ENCODE peak calls at places on chromosomes 5 and 9, in ten cellular contexts. F is RWPE2, B is AG04449, K is uterus, O is left ventricle myocardium inferior, L is K562, H is GM12865, I is lower leg skin, T is colonic mucosa, C is fibroblast of pulmonary artery. D is an unnamed sample.

GRCh38 chr5:14186132-14186830 is 43.1 kb downstream of the TRIO start:
- DNase-seq in L (no peak), C (peak), K (no peak), O (no peak), B (no peak), H (no peak), T (no peak), F (no peak), I (no peak), D (no peak)

GRCh38 chr5:147904110-147904509 is 2.2 kb downstream of the C5orf46 start:
- DNase-seq in C (no peak), O (no peak), K (no peak), T (no peak), B (no peak), I (no peak), H (no peak), L (no peak), F (no peak), D (no peak)

GRCh38 chr9:2179557-2179956 is 164.4 kb downstream of the SMARCA2 start:
- DNase-seq in I (no peak), C (no peak), F (no peak), B (no peak), T (no peak), O (no peak), L (no peak), K (no peak), H (no peak), D (no peak)

GRCh38 chr9:35406183-35406959 is 83.5 kb upstream of the RUSC2 start:
- DNase-seq in C (no peak), T (peak), L (peak), F (no peak), H (no peak), B (no peak), O (no peak), K (peak), I (no peak), D (no peak)

GRCh38 chr5:56465757-56466127 is 232.6 kb upstream of the ANKRD55 start:
- DNase-seq in F (no peak), K (no peak), H (no peak), L (no peak), I (no peak), O (no peak), C (peak), B (no peak), T (no peak), D (no peak)

GRCh38 chr5:171162602-171163001 is 146.4 kb upstream of the TLX3 start:
- DNase-seq in F (no peak), B (no peak), K (no peak), O (no peak), T (no peak), I (no peak), C (peak), H (peak), L (peak), D (no peak)

GRCh38 chr9:6739218-6739617 is 18.6 kb upstream of the KDM4C start:
- DNase-seq in O (no peak), K (no peak), T (no peak), C (no peak), I (no peak), F (no peak), L (peak), H (peak), B (no peak), D (no peak)

GRCh38 chr5:32173394-32174010 is 617 bp downstream of the GOLPH3 start:
- DNase-seq in C (peak), K (peak), T (peak), B (no peak), H (peak), L (peak), I (peak), F (peak), O (peak), D (peak)

GRCh38 chr5:148999741-149000140 is 63.1 kb downstream of the SH3TC2 start:
- DNase-seq in K (no peak), O (no peak), H (no peak), I (no peak), B (no peak), C (no peak), F (no peak), T (no peak), L (no peak), D (no peak)

GRCh38 chr9:34611251-34611810 is 566 bp downstream of the RPP25L start:
- DNase-seq in L (peak), B (no peak), O (no peak), T (no peak), K (peak), C (no peak), F (no peak), I (no peak), H (no peak), D (no peak)

GRCh38 chr9:129838707-129839259 is 3.5 kb downstream of the USP20 start:
- DNase-seq in H (no peak), B (peak), K (no peak), T (no peak), F (no peak), C (peak), I (no peak), L (peak), O (no peak), D (no peak)

GRCh38 chr9:134179918-134180785 is 15.8 kb upstream of the RNU6ATAC start:
- DNase-seq in O (no peak), C (no peak), T (no peak), L (no peak), H (no peak), K (no peak), F (peak), B (no peak), I (peak), D (no peak)

GRCh38 chr5:62263401-62263800 is 42.6 kb upstream of the KIF2A start:
- DNase-seq in K (no peak), I (no peak), H (no peak), B (no peak), C (no peak), L (no peak), O (no peak), F (no peak), T (no peak), D (no peak)

GRCh38 chr5:142357469-142358090 is 32.8 kb upstream of the SPRY4 start:
- DNase-seq in F (no peak), H (no peak), T (no peak), C (no peak), B (no peak), L (no peak), O (no peak), K (no peak), I (no peak), D (no peak)

GRCh38 chr9:79565245-79565644 is 6.5 kb upstream of the TLE4 start:
- DNase-seq in T (no peak), F (no peak), C (no peak), O (no peak), I (no peak), L (no peak), H (peak), K (no peak), B (no peak), D (no peak)

GRCh38 chr5:151078490-151079262 is 2.2 kb downstream of the TNIP1 start:
- DNase-seq in I (no peak), H (peak), B (no peak), K (no peak), F (no peak), C (no peak), T (no peak), L (no peak), O (no peak), D (no peak)

GRCh38 chr5:42912184-42912766 is 100.6 kb upstream of the SELENOP start:
- DNase-seq in B (no peak), T (no peak), O (no peak), K (no peak), L (peak), F (no peak), C (peak), I (no peak), H (peak), D (no peak)

GRCh38 chr9:137441935-137442321 is 771 bp upstream of the ENTPD8 start:
- DNase-seq in O (no peak), T (no peak), C (no peak), B (no peak), F (no peak), K (no peak), H (no peak), I (no peak), L (no peak), D (no peak)

GRCh38 chr5:171418316-171418981 is 998 bp upstream of the FGF18 start:
- DNase-seq in C (peak), B (peak), I (peak), H (peak), F (peak), T (peak), L (peak), O (peak), K (peak), D (peak)

GRCh38 chr9:14180077-14180941 is 133.6 kb downstream of the NFIB start:
- DNase-seq in H (no peak), L (no peak), K (peak), B (no peak), C (peak), T (peak), O (peak), I (peak), F (no peak), D (no peak)

GRCh38 chr9:28363180-28363579 is 789.9 kb upstream of the C9orf72 start:
- DNase-seq in F (no peak), B (no peak), I (no peak), C (no peak), K (no peak), T (no peak), O (no peak), H (no peak), L (no peak), D (no peak)

GRCh38 chr9:37870799-37871176 is 33.1 kb downstream of the SLC25A51 start:
- DNase-seq in L (no peak), B (no peak), H (no peak), K (no peak), F (no peak), C (no peak), I (no peak), T (peak), O (no peak), D (no peak)

GRCh38 chr5:80284720-80285119 is 28.9 kb upstream of the SERINC5 start:
- DNase-seq in T (no peak), B (no peak), O (no peak), F (no peak), C (no peak), H (no peak), K (no peak), I (no peak), L (no peak), D (no peak)

GRCh38 chr5:140635291-140636257 is 2.6 kb upstream of the CD14 start:
- DNase-seq in I (peak), C (no peak), F (no peak), O (no peak), H (no peak), T (no peak), B (no peak), L (no peak), K (no peak), D (no peak)

GRCh38 chr5:2887401-2888348 is 136.2 kb upstream of the IRX2 start:
- DNase-seq in I (peak), K (no peak), B (no peak), O (no peak), C (no peak), L (no peak), F (peak), T (no peak), H (no peak), D (no peak)

GRCh38 chr5:157857821-157858526 is 971 bp downstream of the CLINT1 start:
- DNase-seq in I (no peak), O (no peak), H (peak), F (no peak), C (peak), L (peak), B (no peak), T (no peak), K (no peak), D (no peak)

GRCh38 chr5:127536687-127537086 is 19.2 kb downstream of the PRRC1 start:
- DNase-seq in O (no peak), B (no peak), C (peak), I (no peak), K (no peak), F (no peak), H (no peak), L (no peak), T (no peak), D (no peak)

GRCh38 chr5:30401479-30402058 is 791.9 kb upstream of the CDH6 start:
- DNase-seq in H (peak), O (no peak), F (no peak), K (no peak), T (peak), L (peak), I (no peak), C (peak), B (no peak), D (no peak)

GRCh38 chr9:124349267-124349666 is 66.0 kb downstream of the PSMB7 start:
- DNase-seq in F (peak), T (no peak), H (peak), L (no peak), C (no peak), I (no peak), O (no peak), K (no peak), B (no peak), D (no peak)

GRCh38 chr5:109407913-109408312 is 1.9 kb downstream of the PJA2 start:
- DNase-seq in L (peak), C (no peak), K (no peak), T (no peak), F (no peak), O (no peak), B (no peak), H (peak), I (no peak), D (no peak)

GRCh38 chr5:139383275-139383992 is at the start of gene SLC23A1:
- DNase-seq in H (no peak), C (no peak), K (peak), F (no peak), I (peak), O (no peak), B (no peak), L (no peak), T (peak), D (no peak)

GRCh38 chr5:83072946-83073345 is 4.2 kb downstream of the TMEM167A start:
- DNase-seq in C (no peak), H (no peak), B (no peak), L (no peak), K (no peak), I (no peak), F (no peak), T (no peak), O (no peak), D (no peak)

GRCh38 chr9:133238851-133239532 is 29.9 kb upstream of the OBP2B start:
- DNase-seq in C (peak), B (no peak), I (peak), K (peak), T (peak), L (peak), H (peak), F (no peak), O (peak), D (no peak)

GRCh38 chr9:116924462-116925110 is 237.5 kb downstream of the TRIM32 start:
- DNase-seq in F (no peak), O (no peak), B (no peak), I (no peak), T (no peak), H (no peak), K (no peak), L (no peak), C (no peak), D (no peak)

GRCh38 chr9:127182901-127183746 is 60.7 kb upstream of the ANGPTL2 start:
- DNase-seq in I (peak), K (no peak), C (no peak), T (no peak), L (no peak), B (no peak), O (no peak), H (no peak), F (peak), D (no peak)

GRCh38 chr9:107246259-107247254 is 36.5 kb upstream of the RAD23B start:
- DNase-seq in I (no peak), H (peak), L (peak), C (no peak), K (no peak), T (no peak), O (no peak), B (no peak), F (no peak), D (no peak)

DNA sequence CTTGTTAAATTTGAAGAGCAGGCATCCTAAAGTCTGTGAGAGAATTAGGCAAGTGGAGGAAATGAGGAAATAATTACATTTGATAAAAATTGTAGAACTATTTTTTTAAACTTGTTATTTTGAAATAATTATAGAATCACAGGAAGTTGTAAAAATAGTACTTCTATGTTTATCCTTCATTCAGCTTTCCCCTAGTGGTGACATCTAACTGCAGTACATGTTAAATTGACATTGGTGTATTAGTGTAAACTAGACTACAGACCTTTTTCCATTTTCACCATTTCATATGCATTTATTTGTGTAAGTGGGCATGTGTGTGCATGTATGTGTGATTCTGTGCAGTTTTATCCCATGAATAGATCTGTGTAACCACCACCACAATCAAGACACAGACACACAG is 51.6 kb downstream of the F2RL2 start:
- DNase-seq in F (no peak), I (no peak), C (no peak), T (no peak), O (no peak), B (no peak), H (no peak), K (no peak), L (no peak), D (no peak)
- TF ChIP-seq CTCF in F (peak), I (no peak), C (peak), T (no peak), O (peak), B (no peak), H (peak), K (no peak), L (no peak), D (peak)

DNA sequence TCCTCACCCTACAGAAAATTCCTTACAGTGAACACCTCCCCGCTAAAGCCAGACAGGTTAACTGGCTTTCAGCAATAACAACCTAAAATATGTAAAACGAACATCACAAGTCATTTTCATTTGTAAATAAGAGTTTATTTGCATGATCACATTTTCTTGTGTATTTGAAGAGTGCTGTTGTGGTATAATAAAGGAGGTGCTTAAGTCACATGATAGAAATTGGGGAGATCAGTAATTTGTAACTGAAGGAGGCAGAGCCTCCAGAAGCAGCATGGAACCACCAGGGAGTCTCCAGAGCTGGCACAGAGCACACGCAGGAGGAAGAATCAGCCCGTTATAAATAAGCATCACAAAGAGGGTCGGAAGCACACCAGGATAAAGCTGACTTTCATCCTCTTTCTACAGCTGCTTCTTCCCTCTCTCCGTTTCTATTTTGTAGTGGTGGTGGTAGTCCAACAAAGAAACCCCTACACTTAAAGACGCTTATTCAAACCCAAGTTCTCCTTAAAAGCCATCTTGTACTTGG is 210.6 kb downstream of the MAPKAP1 start:
- DNase-seq in O (no peak), T (no peak), F (no peak), L (no peak), K (no peak), H (no peak), C (no peak), I (no peak), B (no peak), D (no peak)
- H3K4me3 ChIP-seq in O (no peak), T (no peak), F (no peak), L (no peak), K (no peak), H (no peak), C (no peak), I (no peak), B (no peak), D (no peak)

DNA sequence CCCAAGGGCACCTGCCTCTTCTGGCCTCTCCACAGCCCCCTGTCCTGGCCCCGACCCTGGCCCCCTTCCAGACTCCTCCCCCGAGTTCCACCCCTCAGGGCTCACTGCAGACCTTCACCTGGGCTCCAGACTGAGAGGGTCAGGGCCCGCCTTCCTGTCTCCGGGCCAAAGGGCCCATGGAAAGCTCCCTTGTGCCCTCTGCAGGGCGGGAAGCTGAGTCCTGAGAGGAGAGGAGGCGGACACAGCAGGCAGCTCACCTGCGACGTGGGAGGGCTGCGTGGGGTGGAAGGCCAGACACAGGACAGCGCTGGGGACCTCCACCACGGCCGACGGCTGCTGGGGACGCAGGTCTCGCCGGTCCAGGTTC is 20.6 kb downstream of the DYNC2I2 start:
- DNase-seq in C (no peak), L (no peak), T (peak), K (peak), I (peak), H (no peak), O (peak), B (no peak), F (peak), D (no peak)
- TF ChIP-seq CTCF in C (no peak), L (peak), T (peak), K (no peak), I (no peak), H (no peak), O (peak), B (peak), F (peak), D (peak)

GRCh38 chr5:68662804-68663307 is 431.0 kb upstream of the SLC30A5 start:
- DNase-seq in L (no peak), K (no peak), T (no peak), C (no peak), F (no peak), I (no peak), O (no peak), B (no peak), H (no peak), D (no peak)
- H3K4me3 ChIP-seq in L (no peak), K (no peak), T (no peak), C (no peak), F (no peak), I (no peak), O (no peak), B (no peak), H (no peak), D (no peak)